ENCODE peak calls at places on chromosomes 7 and 10, in ten cellular contexts. S is OCI-LY7; E is lower leg skin; F is Panc1; C is cardiac muscle cell; G is GM23338; J is effector memory CD4-positive, alpha-beta T cell; T is coronary artery; W is pancreas; I is CD8-positive, alpha-beta T cell. X is an unnamed sample.
A peak's percentile ranks its signal among the peaks of the same experiment; 100 is the strongest.

GRCh38 chr10:49153971-49154370 is 20.1 kb upstream of the FAM170B start:
- DNase-seq in S (no peak), E (no peak), F (no peak), C (peak; percentile 25), G (no peak), J (no peak), T (no peak), W (no peak), I (no peak), X (no peak)

GRCh38 chr7:7408001-7408770 is 127.5 kb downstream of the COL28A1 start:
- DNase-seq in S (no peak), E (no peak), F (no peak), C (no peak), G (no peak), J (no peak), T (no peak), W (no peak), I (no peak), X (no peak)

GRCh38 chr7:38744746-38745145 is 113.6 kb upstream of the AMPH start:
- DNase-seq in S (no peak), E (no peak), F (peak; percentile 8), C (peak; percentile 77), G (no peak), J (no peak), T (no peak), W (no peak), I (no peak), X (no peak)

GRCh38 chr10:2955064-2955463 is 112.3 kb upstream of the PFKP start:
- DNase-seq in S (no peak), E (no peak), F (no peak), C (no peak), G (no peak), J (no peak), T (no peak), W (peak; percentile 44), I (no peak), X (no peak)

GRCh38 chr7:22156205-22156604 is 200.7 kb downstream of the RAPGEF5 start:
- DNase-seq in S (no peak), E (no peak), F (peak; percentile 25), C (peak; percentile 45), G (no peak), J (no peak), T (no peak), W (no peak), I (no peak), X (no peak)

GRCh38 chr7:156487811-156488523 is 152.6 kb upstream of the RNF32 start:
- DNase-seq in S (no peak), E (no peak), F (no peak), C (no peak), G (no peak), J (no peak), T (no peak), W (no peak), I (no peak), X (no peak)

GRCh38 chr10:75115137-75115536 is 3.7 kb downstream of the SAMD8 start:
- DNase-seq in S (no peak), E (peak; percentile 36), F (no peak), C (peak; percentile 67), G (no peak), J (no peak), T (no peak), W (no peak), I (no peak), X (no peak)

GRCh38 chr7:131556055-131556911 is at the start of gene PODXL:
- DNase-seq in S (peak; percentile 50), E (peak; percentile 92), F (no peak), C (peak; percentile 66), G (peak; percentile 84), J (peak; percentile 41), T (peak; percentile 78), W (peak; percentile 73), I (peak; percentile 23), X (peak; percentile 44)

GRCh38 chr7:148540041-148540738 is 50.4 kb upstream of the C7orf33 start:
- DNase-seq in S (no peak), E (no peak), F (peak; percentile 20), C (peak; percentile 66), G (no peak), J (no peak), T (peak; percentile 86), W (no peak), I (no peak), X (no peak)

GRCh38 chr10:74072503-74072902 is 74.6 kb downstream of the VCL start:
- DNase-seq in S (no peak), E (no peak), F (peak; percentile 59), C (no peak), G (no peak), J (no peak), T (no peak), W (no peak), I (no peak), X (no peak)

GRCh38 chr7:140888087-140888486 is 36.6 kb downstream of the BRAF start:
- DNase-seq in S (no peak), E (no peak), F (no peak), C (no peak), G (no peak), J (no peak), T (no peak), W (no peak), I (no peak), X (no peak)

GRCh38 chr10:85646312-85646711 is 720.3 kb downstream of the GRID1 start:
- DNase-seq in S (no peak), E (no peak), F (no peak), C (no peak), G (no peak), J (no peak), T (no peak), W (no peak), I (no peak), X (no peak)

GRCh38 chr7:71824356-71824755 is 587.8 kb downstream of the CALN1 start:
- DNase-seq in S (no peak), E (no peak), F (no peak), C (peak; percentile 23), G (peak; percentile 13), J (no peak), T (no peak), W (no peak), I (no peak), X (no peak)

GRCh38 chr10:124732931-124733536 is 11.1 kb downstream of the FAM53B start:
- DNase-seq in S (no peak), E (peak; percentile 87), F (no peak), C (no peak), G (no peak), J (peak; percentile 41), T (no peak), W (no peak), I (no peak), X (no peak)

GRCh38 chr7:33932221-33932620 is 26.9 kb downstream of the BMPER start:
- DNase-seq in S (no peak), E (no peak), F (no peak), C (no peak), G (no peak), J (no peak), T (no peak), W (no peak), I (no peak), X (no peak)

GRCh38 chr10:30028006-30028441 is 31.4 kb downstream of the JCAD start:
- DNase-seq in S (no peak), E (no peak), F (no peak), C (peak; percentile 38), G (no peak), J (peak; percentile 8), T (no peak), W (no peak), I (no peak), X (peak; percentile 42)
- H3K4me3 ChIP-seq in S (no peak overlapping the region), E (no peak overlapping the region), F (no peak overlapping the region), C (no peak overlapping the region), G (no peak overlapping the region), J (peak overlapping the region; percentile 43), T (no peak overlapping the region), W (no peak overlapping the region), I (peak overlapping the region; percentile 53), X (peak overlapping the region; percentile 50)

DNA sequence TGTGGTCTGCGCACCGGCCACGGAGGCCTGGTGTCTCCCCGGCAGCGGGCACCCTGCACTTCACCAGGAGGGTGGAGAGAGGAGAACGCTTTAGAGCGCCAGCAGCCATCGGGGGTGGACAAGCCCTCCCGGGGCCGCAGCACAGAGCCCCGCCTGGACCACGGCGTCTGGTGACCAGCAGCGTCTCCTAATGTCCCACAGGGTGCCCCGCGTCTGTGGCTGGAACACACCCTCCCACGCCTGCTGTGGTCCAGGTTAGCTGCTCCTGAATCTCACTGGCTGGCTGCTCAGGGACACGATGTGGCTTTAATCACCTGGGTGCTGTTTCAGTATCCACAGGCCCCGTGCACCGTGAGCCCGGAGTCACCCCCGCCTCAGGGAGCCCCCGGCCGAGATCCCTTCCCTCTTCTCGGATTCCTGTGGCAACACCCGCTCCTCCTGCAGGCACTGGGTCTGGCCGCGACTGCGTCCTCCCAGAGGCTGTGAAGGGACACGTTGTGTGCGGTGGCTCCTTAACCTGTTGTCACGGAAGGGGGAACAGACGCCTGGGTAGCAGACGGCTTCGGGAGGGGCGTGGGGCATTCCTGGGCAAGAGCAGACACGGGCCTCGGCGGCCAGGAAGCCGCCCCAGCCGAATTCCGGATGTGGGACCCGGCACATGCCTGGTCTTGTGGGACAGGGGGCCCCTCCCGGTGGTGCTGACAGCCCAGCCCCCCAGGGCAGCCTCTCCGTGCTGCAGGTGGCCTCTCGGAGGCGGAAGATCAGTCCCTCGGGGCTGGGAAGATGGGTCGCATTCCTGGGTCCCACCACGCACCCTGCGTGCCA is 78.9 kb downstream of the FOXL3 start:
- DNase-seq in S (no peak), E (no peak), F (no peak), C (no peak), G (no peak), J (no peak), T (no peak), W (peak; percentile 31), I (no peak), X (no peak)
- H3K4me3 ChIP-seq in S (no peak overlapping the region), E (no peak overlapping the region), F (no peak overlapping the region), C (no peak overlapping the region), G (no peak overlapping the region), J (no peak overlapping the region), T (no peak overlapping the region), W (peak overlapping the region; percentile 34), I (no peak overlapping the region), X (no peak overlapping the region)

GRCh38 chr10:32156031-32156495 is 99.8 kb upstream of the KIF5B start:
- DNase-seq in S (no peak), E (no peak), F (no peak), C (no peak), G (no peak), J (no peak), T (no peak), W (no peak), I (no peak), X (no peak)
- H3K4me3 ChIP-seq in S (no peak overlapping the region), E (no peak overlapping the region), F (no peak overlapping the region), C (no peak overlapping the region), G (no peak overlapping the region), J (no peak overlapping the region), T (no peak overlapping the region), W (no peak overlapping the region), I (no peak overlapping the region), X (no peak overlapping the region)

DNA sequence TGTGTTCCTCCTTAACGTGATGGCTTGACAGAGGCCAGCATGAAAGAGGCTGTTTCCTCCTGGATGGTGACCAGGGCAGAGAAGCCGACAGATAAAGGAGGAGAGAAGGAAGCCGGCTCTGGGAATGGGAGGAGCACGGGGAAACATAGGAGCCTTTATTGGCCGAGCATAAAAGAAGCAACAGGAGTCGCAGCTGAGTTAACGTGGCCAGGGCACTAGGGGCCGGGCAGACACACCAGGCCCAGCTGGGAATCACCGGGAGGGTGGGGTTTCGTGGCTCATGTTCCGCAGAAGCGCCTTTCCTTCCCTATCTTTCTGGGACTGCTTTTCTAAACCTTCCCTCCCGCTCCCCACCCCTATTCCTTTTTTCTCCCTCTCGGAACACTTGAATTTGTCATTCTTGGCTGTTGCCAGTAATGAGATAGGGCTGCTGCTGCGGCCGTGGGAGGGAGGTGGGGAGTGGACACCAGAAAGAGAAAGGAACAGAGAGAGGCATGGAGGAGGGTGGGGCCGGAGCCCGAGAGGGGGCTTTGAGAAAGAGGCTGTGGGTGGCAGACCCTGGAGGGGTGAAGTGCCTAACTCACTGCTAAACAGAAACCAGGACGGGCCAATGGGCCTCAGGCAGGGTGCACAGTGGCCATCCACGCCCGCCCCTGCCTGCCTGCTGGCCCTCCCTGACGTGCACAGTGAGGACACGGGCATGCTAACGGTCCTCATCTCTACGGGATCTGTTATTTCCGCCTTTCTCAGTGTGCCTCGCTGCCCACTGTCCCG is 65.2 kb downstream of the COL13A1 start:
- DNase-seq in S (no peak), E (no peak), F (no peak), C (peak; percentile 91), G (peak; percentile 78), J (no peak), T (no peak), W (no peak), I (no peak), X (no peak)
- H3K4me3 ChIP-seq in S (no peak overlapping the region), E (no peak overlapping the region), F (no peak overlapping the region), C (no peak overlapping the region), G (peak overlapping the region; percentile 35), J (no peak overlapping the region), T (peak overlapping the region; percentile 60), W (no peak overlapping the region), I (no peak overlapping the region), X (no peak overlapping the region)